ENCODE peak calls at places on chromosomes 1 and 21, in four cellular contexts. One of them, this sample, is unnamed.

GRCh38 chr1:209879539-209879938 is 51.8 kb downstream of the UTP25 start:
- DNase-seq in AG04450: no peak
- DNase-seq in immature natural killer cell: no peak
- DNase-seq in GM19239: no peak
- DNase-seq in this sample: peak

GRCh38 chr1:44501022-44501910 is 96.2 kb downstream of the RNF220 start:
- DNase-seq in AG04450: no peak
- DNase-seq in GM19239: no peak
- DNase-seq in immature natural killer cell: no peak
- DNase-seq in this sample: no peak

GRCh38 chr1:234848972-234849641 is 239.1 kb upstream of the IRF2BP2 start:
- DNase-seq in GM19239: no peak
- DNase-seq in immature natural killer cell: no peak
- DNase-seq in AG04450: no peak
- DNase-seq in this sample: peak

GRCh38 chr1:26278303-26278702 is 1.6 kb upstream of the SH3BGRL3 start:
- DNase-seq in AG04450: no peak
- DNase-seq in GM19239: no peak
- DNase-seq in immature natural killer cell: no peak
- DNase-seq in this sample: peak

GRCh38 chr1:213982814-213983588 is 4.8 kb upstream of the PROX1 start:
- DNase-seq in AG04450: no peak
- DNase-seq in GM19239: no peak
- DNase-seq in immature natural killer cell: no peak
- DNase-seq in this sample: no peak

GRCh38 chr1:155969377-155969791 is 9.0 kb downstream of the ARHGEF2 start:
- DNase-seq in immature natural killer cell: no peak
- DNase-seq in GM19239: no peak
- DNase-seq in AG04450: no peak
- DNase-seq in this sample: no peak

GRCh38 chr1:36612881-36613280 is 130.2 kb upstream of the CSF3R start:
- DNase-seq in immature natural killer cell: no peak
- DNase-seq in GM19239: no peak
- DNase-seq in AG04450: no peak
- DNase-seq in this sample: no peak

GRCh38 chr1:247293047-247293446 is 37.2 kb downstream of the VN1R5 start:
- DNase-seq in immature natural killer cell: no peak
- DNase-seq in AG04450: peak
- DNase-seq in GM19239: no peak
- DNase-seq in this sample: no peak

GRCh38 chr1:115134850-115135484 is 45.7 kb upstream of the TSPAN2 start:
- DNase-seq in AG04450: peak
- DNase-seq in immature natural killer cell: no peak
- DNase-seq in GM19239: no peak
- DNase-seq in this sample: peak

GRCh38 chr1:161484613-161485012 is 20.6 kb upstream of the FCGR2A start:
- DNase-seq in immature natural killer cell: no peak
- DNase-seq in AG04450: no peak
- DNase-seq in GM19239: no peak
- DNase-seq in this sample: no peak

GRCh38 chr1:844472-845026 is 79.2 kb upstream of the SAMD11 start:
- DNase-seq in GM19239: no peak
- DNase-seq in immature natural killer cell: no peak
- DNase-seq in AG04450: no peak
- DNase-seq in this sample: no peak

GRCh38 chr1:30763654-30764248 is 6.2 kb upstream of the LAPTM5 start:
- DNase-seq in AG04450: no peak
- DNase-seq in immature natural killer cell: no peak
- DNase-seq in GM19239: no peak
- DNase-seq in this sample: no peak

GRCh38 chr1:58670200-58670599 is 29.7 kb downstream of the MYSM1 start:
- DNase-seq in GM19239: no peak
- DNase-seq in immature natural killer cell: no peak
- DNase-seq in AG04450: no peak
- DNase-seq in this sample: no peak

GRCh38 chr1:117930484-117930883 is 945 bp downstream of the WDR3 start:
- DNase-seq in GM19239: no peak
- DNase-seq in AG04450: no peak
- DNase-seq in immature natural killer cell: no peak
- DNase-seq in this sample: no peak

GRCh38 chr1:224559971-224560728 is 56.0 kb upstream of the CNIH3 start:
- DNase-seq in GM19239: no peak
- DNase-seq in AG04450: no peak
- DNase-seq in immature natural killer cell: no peak
- DNase-seq in this sample: peak

GRCh38 chr1:50474859-50475809 is 51.9 kb upstream of the DMRTA2 start:
- DNase-seq in immature natural killer cell: no peak
- DNase-seq in GM19239: no peak
- DNase-seq in AG04450: no peak
- DNase-seq in this sample: peak

GRCh38 chr1:169868978-169869377 is 24.7 kb downstream of the SCYL3 start:
- DNase-seq in GM19239: no peak
- DNase-seq in AG04450: no peak
- DNase-seq in immature natural killer cell: no peak
- DNase-seq in this sample: peak

GRCh38 chr1:54287176-54287650 is 87.2 kb downstream of the MRPL37 start:
- DNase-seq in immature natural killer cell: peak
- DNase-seq in GM19239: peak
- DNase-seq in AG04450: no peak
- DNase-seq in this sample: peak

GRCh38 chr1:204445860-204446412 is 34.3 kb upstream of the PPP1R15B start:
- DNase-seq in AG04450: no peak
- DNase-seq in GM19239: no peak
- DNase-seq in immature natural killer cell: peak
- DNase-seq in this sample: no peak

GRCh38 chr1:27227765-27228164 is 6.7 kb upstream of the WDTC1 start:
- DNase-seq in immature natural killer cell: no peak
- DNase-seq in AG04450: no peak
- DNase-seq in GM19239: no peak
- DNase-seq in this sample: no peak

GRCh38 chr1:220391426-220391825 is 119.2 kb upstream of the RAB3GAP2 start:
- DNase-seq in immature natural killer cell: no peak
- DNase-seq in AG04450: no peak
- DNase-seq in GM19239: no peak
- DNase-seq in this sample: peak

GRCh38 chr1:90356101-90356500 is 361.0 kb downstream of the BARHL2 start:
- DNase-seq in immature natural killer cell: no peak
- DNase-seq in AG04450: no peak
- DNase-seq in GM19239: no peak
- DNase-seq in this sample: no peak

GRCh38 chr1:177368255-177368654 is 197.5 kb downstream of the BRINP2 start:
- DNase-seq in immature natural killer cell: no peak
- DNase-seq in GM19239: no peak
- DNase-seq in AG04450: no peak
- DNase-seq in this sample: peak

GRCh38 chr1:165075725-165076370 is 280.7 kb downstream of the LMX1A start:
- DNase-seq in GM19239: peak
- DNase-seq in immature natural killer cell: no peak
- DNase-seq in AG04450: no peak
- DNase-seq in this sample: peak

GRCh38 chr1:8425150-8425780 is 107.4 kb downstream of the SLC45A1 start:
- DNase-seq in immature natural killer cell: no peak
- DNase-seq in GM19239: no peak
- DNase-seq in AG04450: no peak
- DNase-seq in this sample: no peak

GRCh38 chr1:36322786-36323635 is 434 bp downstream of the EVA1B start:
- DNase-seq in immature natural killer cell: peak
- DNase-seq in AG04450: no peak
- DNase-seq in GM19239: peak
- DNase-seq in this sample: no peak

GRCh38 chr1:41435570-41436178 is 48.8 kb downstream of the EDN2 start:
- DNase-seq in GM19239: no peak
- DNase-seq in AG04450: no peak
- DNase-seq in immature natural killer cell: no peak
- DNase-seq in this sample: no peak

GRCh38 chr1:203177471-203178039 is 1.9 kb upstream of the MYBPH start:
- DNase-seq in GM19239: no peak
- DNase-seq in immature natural killer cell: no peak
- DNase-seq in AG04450: no peak
- DNase-seq in this sample: peak

GRCh38 chr1:189628857-189629256 is 848.8 kb downstream of the BRINP3 start:
- DNase-seq in GM19239: no peak
- DNase-seq in AG04450: no peak
- DNase-seq in immature natural killer cell: no peak
- DNase-seq in this sample: peak

GRCh38 chr1:43557744-43558245 is 27.1 kb downstream of the PTPRF start:
- DNase-seq in AG04450: no peak
- DNase-seq in GM19239: no peak
- DNase-seq in immature natural killer cell: no peak
- DNase-seq in this sample: peak

GRCh38 chr21:44815852-44816628 is 1.8 kb downstream of the SUMO3 start:
- DNase-seq in GM19239: no peak
- DNase-seq in AG04450: no peak
- DNase-seq in immature natural killer cell: no peak
- DNase-seq in this sample: no peak

GRCh38 chr21:46627726-46628125 is 7.7 kb upstream of the PRMT2 start:
- DNase-seq in AG04450: no peak
- DNase-seq in immature natural killer cell: no peak
- DNase-seq in GM19239: no peak
- DNase-seq in this sample: peak

GRCh38 chr1:64519921-64520320 is 50.0 kb downstream of the CACHD1 start:
- DNase-seq in immature natural killer cell: no peak
- DNase-seq in AG04450: no peak
- DNase-seq in GM19239: no peak
- DNase-seq in this sample: no peak

This sample was measured in epithelial cell of esophagus.